ENCODE peak calls at places on chromosome 10, in four cellular contexts. C is GM12891, K is GM12878, E is HL-60. Z is an unnamed sample.

GRCh38 chr10:109593686-109594085 is 329.6 kb downstream of the XPNPEP1 start:
- DNase-seq in K (no peak), C (no peak), E (no peak), Z (no peak)

GRCh38 chr10:75230600-75231038 is 5.1 kb downstream of the COMTD1 start:
- DNase-seq in K (peak; percentile 40), C (peak; percentile 66), E (peak; percentile 93), Z (peak; percentile 77)

GRCh38 chr10:75910032-75910431 is 478.6 kb downstream of the LRMDA start:
- DNase-seq in K (no peak), E (no peak), C (no peak), Z (no peak)

GRCh38 chr10:27720529-27720928 is 25.1 kb downstream of the MKX start:
- DNase-seq in K (no peak), C (no peak), E (no peak), Z (no peak)

GRCh38 chr10:14071956-14072355 is 258.8 kb downstream of the FRMD4A start:
- DNase-seq in C (no peak), K (no peak), E (no peak), Z (no peak)

GRCh38 chr10:131154306-131155025 is 157.1 kb downstream of the TCERG1L start:
- DNase-seq in K (no peak), E (no peak), C (no peak), Z (no peak)

GRCh38 chr10:30832727-30833624 is 198.7 kb downstream of the ZNF438 start:
- DNase-seq in K (no peak), C (no peak), E (no peak), Z (no peak)

GRCh38 chr10:100670828-100671479 is 74.4 kb upstream of the PAX2 start:
- DNase-seq in K (no peak), C (peak; percentile 85), E (peak; percentile 18), Z (peak; percentile 78)

GRCh38 chr10:48253970-48254657 is 20.4 kb downstream of the FRMPD2 start:
- DNase-seq in C (no peak), E (no peak), K (no peak), Z (no peak)

GRCh38 chr10:46216836-46217748 is 69.7 kb upstream of the ANTXRL start:
- DNase-seq in K (no peak), C (no peak), E (peak; percentile 66), Z (peak; percentile 85)

GRCh38 chr10:22791655-22792054 is 77.3 kb upstream of the PIP4K2A start:
- DNase-seq in K (no peak), E (no peak), C (no peak), Z (no peak)

GRCh38 chr10:8059191-8059936 is 4.9 kb downstream of the GATA3 start:
- DNase-seq in E (no peak), C (no peak), K (no peak), Z (no peak)

GRCh38 chr10:22427890-22428571 is 82.7 kb downstream of the SPAG6 start:
- DNase-seq in C (no peak), E (no peak), K (no peak), Z (peak; percentile 17)

GRCh38 chr10:18261063-18261462 is 120.8 kb downstream of the CACNB2 start:
- DNase-seq in C (no peak), K (no peak), E (no peak), Z (no peak)

GRCh38 chr10:89783406-89783805 is 82.0 kb downstream of the KIF20B start:
- DNase-seq in C (no peak), K (no peak), E (no peak), Z (no peak)

GRCh38 chr10:123560301-123561144 is 105.6 kb upstream of the GPR26 start:
- DNase-seq in E (no peak), K (no peak), C (no peak), Z (no peak)

GRCh38 chr10:61796785-61797184 is 104.7 kb upstream of the ARID5B start:
- DNase-seq in C (no peak), E (no peak), K (no peak), Z (no peak)
- TF ChIP-seq SPI1 in C (no peak), E (no peak), K (no peak), Z (no peak)

GRCh38 chr10:118459642-118460193 is 117.6 kb upstream of the FAM204A start:
- DNase-seq in E (peak; percentile 58), C (peak; percentile 18), K (no peak), Z (peak; percentile 60)
- TF ChIP-seq SPI1 in E (no peak), C (no peak), K (no peak), Z (no peak)

GRCh38 chr10:34814228-34815173 is 595 bp downstream of the PARD3 start:
- DNase-seq in C (peak; percentile 53), K (no peak), E (no peak), Z (peak; percentile 65)

GRCh38 chr10:34813626-34814227 is 1.4 kb downstream of the PARD3 start:
- DNase-seq in E (no peak), C (no peak), K (no peak), Z (no peak)

GRCh38 chr10:34816067-34817002 is 1.2 kb upstream of the PARD3 start:
- DNase-seq in C (no peak), E (no peak), K (no peak), Z (no peak)

GRCh38 chr10:34817054-34817453 is 2.0 kb upstream of the PARD3 start:
- DNase-seq in C (no peak), K (no peak), E (no peak), Z (no peak)

DNA sequence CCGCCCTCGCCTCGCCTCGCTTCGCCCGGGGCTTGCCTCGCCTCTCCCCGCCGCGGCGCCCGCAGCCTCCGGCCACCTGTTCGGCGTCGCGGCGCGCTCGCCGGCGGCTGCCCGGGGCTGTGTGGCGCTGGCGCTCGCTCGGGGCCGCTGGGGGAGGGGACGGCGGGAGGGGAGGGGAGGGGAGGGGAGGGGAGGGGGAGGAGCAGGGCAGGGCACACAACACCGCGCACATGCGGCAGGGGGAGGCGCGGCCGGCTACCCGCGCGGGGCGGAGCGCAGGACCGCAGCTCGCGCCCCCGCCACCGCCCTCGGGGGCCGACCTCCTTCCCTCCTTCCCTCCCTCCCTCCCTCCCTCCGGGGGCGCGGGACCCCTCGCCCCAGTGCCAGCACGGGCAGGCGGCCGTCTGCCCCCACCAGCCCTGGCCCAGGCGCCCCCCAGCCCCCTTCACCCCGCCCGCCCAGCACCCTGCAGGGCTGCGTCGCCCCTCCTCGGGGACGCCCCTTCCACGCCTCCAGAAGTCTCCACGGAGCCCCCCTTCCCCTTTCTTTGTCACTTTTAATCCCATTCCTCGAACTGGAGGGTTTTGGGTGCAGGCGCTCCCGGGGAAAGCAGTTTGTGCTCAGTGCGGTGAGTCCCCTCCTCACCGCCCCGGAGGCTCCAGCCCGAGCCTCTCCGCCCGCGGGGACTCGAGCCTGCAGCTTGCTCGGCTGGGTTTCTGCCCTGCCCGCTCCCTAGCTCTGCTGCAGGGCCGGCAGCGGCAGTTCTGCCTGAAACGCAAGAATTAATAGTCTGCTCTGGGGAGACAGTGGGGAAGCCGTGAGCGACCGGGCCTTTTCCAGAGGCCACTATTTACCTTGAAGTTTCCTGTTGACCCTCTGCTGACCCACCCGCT is at the start of gene PARD3:
- DNase-seq in K (no peak), C (peak; percentile 78), E (no peak), Z (peak; percentile 72)
- TF ChIP-seq SPI1 in K (no peak), C (no peak), E (no peak), Z (no peak)

GRCh38 chr10:88065384-88066049 is 202.1 kb downstream of the PTEN start:
- DNase-seq in C (no peak), E (no peak), K (no peak), Z (no peak)
- TF ChIP-seq SPI1 in C (peak; percentile 82), E (no peak), K (peak; percentile 77), Z (no peak)

GRCh38 chr10:79286318-79286951 is 60.8 kb upstream of the PPIF start:
- DNase-seq in C (peak; percentile 93), E (peak; percentile 100), K (peak; percentile 92), Z (peak; percentile 83)
- TF ChIP-seq SPI1 in C (peak; percentile 98), E (peak; percentile 97), K (peak; percentile 97), Z (peak; percentile 73)

DNA sequence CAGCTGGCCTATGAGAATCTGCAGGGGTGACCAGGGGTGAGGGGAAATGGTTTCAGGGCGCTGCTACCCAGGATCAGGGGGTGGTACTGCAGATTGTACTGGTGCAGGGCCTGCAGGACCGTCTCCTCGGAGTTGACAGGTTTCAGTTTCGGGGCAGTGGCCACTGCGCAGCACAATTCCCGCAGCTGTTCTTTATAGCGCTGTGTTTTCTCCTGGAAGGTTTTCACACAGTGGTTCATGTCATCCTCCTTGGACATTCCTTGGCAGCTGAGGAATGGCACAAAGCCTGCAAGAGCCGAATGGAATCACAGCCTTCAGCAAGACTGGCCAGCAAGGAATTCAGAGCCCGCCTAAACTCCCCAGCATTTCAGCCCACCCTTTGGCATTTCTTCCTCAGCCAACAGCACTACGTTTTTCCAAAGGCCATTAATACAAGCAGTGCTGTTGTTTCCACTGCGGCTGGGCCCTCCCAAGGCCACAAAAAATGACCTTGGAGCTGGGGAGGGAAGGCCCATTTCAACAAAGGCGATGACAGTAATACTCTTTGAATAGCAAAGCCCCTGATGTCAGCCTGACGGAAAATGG is 44.9 kb downstream of the PNLIPRP2 start:
- DNase-seq in E (no peak), C (no peak), K (no peak), Z (no peak)
- TF ChIP-seq SPI1 in E (no peak), C (no peak), K (no peak), Z (no peak)

DNA sequence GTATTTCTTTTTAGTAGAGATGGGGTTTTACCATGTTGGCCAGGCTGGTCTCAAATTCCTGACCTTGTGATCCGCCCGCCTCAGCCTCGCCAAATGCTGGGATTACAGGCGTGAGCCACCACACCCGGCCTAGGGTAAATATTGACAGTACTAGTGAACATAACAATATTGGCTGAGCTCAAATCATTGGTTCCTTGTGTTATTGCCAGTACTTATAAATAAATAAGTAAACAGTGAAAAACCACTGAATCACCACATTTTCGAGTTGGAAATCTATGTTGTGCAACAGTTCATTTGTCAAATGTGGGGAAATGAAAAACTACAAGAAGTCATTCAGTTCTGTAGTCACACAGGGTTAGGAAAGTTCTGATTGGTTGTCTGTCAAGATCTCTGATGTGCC is 15.8 kb downstream of the RPP30 start:
- DNase-seq in E (no peak), C (no peak), K (no peak), Z (no peak)
- TF ChIP-seq SPI1 in E (no peak), C (no peak), K (no peak), Z (no peak)

DNA sequence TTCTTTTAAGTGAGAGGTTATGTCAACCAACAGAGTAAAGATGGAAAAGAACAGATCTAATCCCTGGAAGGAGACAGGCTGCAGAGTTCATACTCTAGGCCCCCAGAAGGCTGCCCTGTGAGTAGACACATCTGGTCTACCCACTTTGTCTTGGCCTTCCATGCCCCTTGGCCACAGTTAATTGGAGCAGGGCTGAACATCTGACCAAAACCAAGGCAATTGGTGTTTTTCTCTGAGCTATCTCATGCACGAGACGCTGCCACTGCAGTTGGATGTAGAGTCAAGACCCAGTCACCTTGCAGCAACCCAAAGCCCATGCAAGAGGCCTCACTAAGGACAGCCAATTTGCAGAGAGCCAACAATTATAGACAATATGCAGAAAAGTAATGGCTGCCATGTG is 9.0 kb downstream of the MYOF start:
- DNase-seq in C (no peak), K (no peak), E (no peak), Z (no peak)
- TF ChIP-seq SPI1 in C (no peak), K (no peak), E (no peak), Z (no peak)

GRCh38 chr10:103502849-103503660 is 9.6 kb downstream of the NEURL1 start:
- DNase-seq in C (no peak), K (no peak), E (no peak), Z (no peak)
- TF ChIP-seq SPI1 in C (no peak), K (no peak), E (no peak), Z (no peak)

GRCh38 chr10:3194871-3195270 is 22.3 kb upstream of the PITRM1 start:
- DNase-seq in E (no peak), C (no peak), K (no peak), Z (no peak)

GRCh38 chr10:3190817-3191216 is 18.2 kb upstream of the PITRM1 start:
- DNase-seq in C (no peak), E (no peak), K (no peak), Z (no peak)

GRCh38 chr10:3193751-3194150 is 21.2 kb upstream of the PITRM1 start:
- DNase-seq in E (no peak), C (no peak), K (no peak), Z (no peak)

GRCh38 chr10:3195286-3195685 is 22.7 kb upstream of the PITRM1 start:
- DNase-seq in E (no peak), K (no peak), C (no peak), Z (no peak)

GRCh38 chr10:3192856-3193635 is 20.5 kb upstream of the PITRM1 start:
- DNase-seq in E (no peak), C (peak; percentile 48), K (no peak), Z (peak; percentile 67)
- TF ChIP-seq SPI1 in E (no peak), C (no peak), K (no peak), Z (no peak)